ENCODE peak calls at places on chromosomes 11 and 22, in nine cellular contexts. H is neural progenitor cell, R is SK-N-SH, N is PC-3, C is hepatocyte, K is HCT116, I is OCI-LY7, S is GM23248, F is MM.1S. B is an unnamed sample.

GRCh38 chr11:19315511-19315910 is 74.8 kb upstream of the E2F8 start:
- DNase-seq in H (no peak), R (no peak), N (no peak), C (no peak), K (no peak), I (no peak), S (peak; percentile 19), F (no peak), B (no peak)

GRCh38 chr11:67282155-67282875 is 6.8 kb upstream of the ANKRD13D start:
- DNase-seq in H (no peak), R (no peak), N (no peak), C (no peak), K (no peak), I (no peak), S (no peak), F (no peak), B (no peak)

GRCh38 chr22:29375436-29376076 is 12.8 kb downstream of the AP1B1 start:
- DNase-seq in H (no peak), R (no peak), N (no peak), C (no peak), K (no peak), I (no peak), S (no peak), F (no peak), B (no peak)

GRCh38 chr11:96187779-96188624 is 155.0 kb downstream of the MAML2 start:
- DNase-seq in H (no peak), R (no peak), N (peak; percentile 92), C (peak; percentile 38), K (no peak), I (no peak), S (peak; percentile 95), F (no peak), B (no peak)

GRCh38 chr11:79205786-79206185 is 235.0 kb downstream of the TENM4 start:
- DNase-seq in H (no peak), R (no peak), N (no peak), C (no peak), K (no peak), I (no peak), S (no peak), F (no peak), B (no peak)

GRCh38 chr11:36578458-36578857 is 10.7 kb downstream of the RAG1 start:
- DNase-seq in H (no peak), R (peak; percentile 24), N (no peak), C (no peak), K (no peak), I (no peak), S (no peak), F (no peak), B (no peak)

GRCh38 chr11:65169164-65169641 is 830 bp upstream of the SPDYC start:
- DNase-seq in H (no peak), R (no peak), N (peak; percentile 32), C (no peak), K (no peak), I (peak; percentile 48), S (no peak), F (no peak), B (no peak)

GRCh38 chr22:37083914-37084313 is 25.6 kb downstream of the TMPRSS6 start:
- DNase-seq in H (no peak), R (no peak), N (no peak), C (no peak), K (no peak), I (no peak), S (no peak), F (no peak), B (no peak)

GRCh38 chr22:25970348-25970995 is 198.8 kb upstream of the SEZ6L start:
- DNase-seq in H (peak; percentile 49), R (no peak), N (no peak), C (peak; percentile 8), K (no peak), I (no peak), S (no peak), F (peak; percentile 18), B (peak; percentile 73)

GRCh38 chr11:66068923-66069714 is 953 bp upstream of the PACS1 start:
- DNase-seq in H (no peak), R (peak; percentile 53), N (peak; percentile 31), C (peak; percentile 52), K (no peak), I (peak; percentile 68), S (peak; percentile 85), F (peak; percentile 85), B (peak; percentile 92)

GRCh38 chr11:74639533-74639932 is 47.2 kb downstream of the POLD3 start:
- DNase-seq in H (no peak), R (no peak), N (no peak), C (no peak), K (no peak), I (no peak), S (no peak), F (no peak), B (no peak)

GRCh38 chr22:47808886-47809620 is 1046.6 kb downstream of the TBC1D22A start:
- DNase-seq in H (no peak), R (no peak), N (no peak), C (no peak), K (no peak), I (no peak), S (no peak), F (no peak), B (no peak)

GRCh38 chr22:47805394-47805935 is 1043.0 kb downstream of the TBC1D22A start:
- DNase-seq in H (no peak), R (no peak), N (no peak), C (no peak), K (no peak), I (no peak), S (no peak), F (no peak), B (no peak)

GRCh38 chr22:47808236-47808845 is 1045.9 kb downstream of the TBC1D22A start:
- DNase-seq in H (no peak), R (no peak), N (no peak), C (no peak), K (no peak), I (no peak), S (no peak), F (no peak), B (no peak)

GRCh38 chr22:47807506-47807905 is 1045.1 kb downstream of the TBC1D22A start:
- DNase-seq in H (no peak), R (no peak), N (no peak), C (no peak), K (no peak), I (no peak), S (no peak), F (no peak), B (no peak)

DNA sequence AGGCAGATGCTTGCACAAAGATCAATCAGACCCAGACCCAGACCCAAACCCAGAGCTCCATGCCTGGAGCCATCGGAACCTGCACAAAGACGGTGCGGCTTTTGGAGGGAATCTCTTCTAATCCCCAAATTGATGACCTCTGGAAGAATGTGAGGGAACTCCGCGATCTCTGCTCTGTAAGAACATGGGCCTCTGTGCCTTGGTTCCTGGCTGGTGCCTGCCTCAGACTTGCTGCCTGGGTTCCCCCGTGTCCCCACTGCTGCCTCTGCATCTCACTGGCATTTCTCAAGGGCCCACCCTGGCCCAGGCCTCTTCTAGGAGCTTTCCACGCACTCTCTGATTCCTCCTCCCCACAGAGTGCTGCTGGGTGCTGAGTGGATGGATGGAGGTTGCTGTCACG is 1044.4 kb downstream of the TBC1D22A start:
- DNase-seq in H (no peak), R (no peak), N (no peak), C (no peak), K (no peak), I (no peak), S (no peak), F (no peak), B (no peak)
- TF ChIP-seq EZH2phosphoT487 in H (no peak), R (no peak), N (no peak), C (no peak), K (no peak), I (no peak), S (no peak), F (no peak), B (no peak)

GRCh38 chr11:124837491-124837856 is 27.8 kb upstream of the ROBO3 start:
- DNase-seq in H (peak; percentile 81), R (peak; percentile 70), N (peak; percentile 93), C (peak; percentile 77), K (peak; percentile 72), I (peak; percentile 82), S (peak; percentile 91), F (peak; percentile 61), B (peak; percentile 88)
- TF ChIP-seq EZH2phosphoT487 in H (no peak), R (no peak), N (no peak), C (no peak), K (no peak), I (no peak), S (no peak), F (no peak), B (no peak)

DNA sequence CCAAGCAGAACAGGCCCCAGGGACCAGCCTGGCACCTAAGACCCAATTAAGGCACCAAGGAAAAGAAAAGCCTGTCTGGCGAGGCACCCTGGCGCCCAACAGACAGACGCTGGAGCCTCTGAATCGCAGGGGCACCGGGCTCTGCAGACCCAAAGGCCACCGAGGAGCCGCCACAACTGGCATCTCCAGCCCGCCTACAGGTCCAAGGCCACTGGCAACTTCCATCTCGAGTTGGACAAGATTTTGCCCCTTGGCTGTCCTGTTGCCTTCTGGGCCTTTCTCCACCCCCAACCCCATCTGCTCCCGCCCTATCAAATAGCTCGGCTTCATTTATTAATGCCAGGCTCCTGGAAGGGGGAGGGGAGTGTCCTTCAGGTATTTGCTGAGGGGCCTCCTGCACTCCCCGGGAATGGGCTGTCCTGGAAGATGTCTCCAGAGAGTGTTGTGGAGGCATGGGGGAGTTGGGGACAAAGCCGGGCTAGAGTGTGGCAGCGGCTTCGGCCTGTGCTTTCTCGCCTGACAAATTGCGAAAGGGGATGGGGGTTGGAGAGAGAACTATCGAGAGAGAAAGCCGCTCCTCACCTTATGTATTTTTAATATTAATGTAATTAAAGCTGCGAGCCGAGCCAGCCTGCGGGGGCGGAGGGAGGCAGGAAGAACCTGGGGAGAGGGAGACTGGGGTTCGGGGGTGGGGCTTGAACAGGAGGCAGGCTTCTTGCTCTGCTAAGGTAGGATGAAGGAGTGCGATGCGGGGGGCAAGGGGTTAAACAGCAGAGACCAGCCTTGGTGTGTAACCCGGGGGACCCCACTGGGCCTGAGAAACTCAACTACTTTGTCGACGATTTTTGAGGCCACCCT is 2.0 kb downstream of the DSCAML1 start:
- DNase-seq in H (no peak), R (no peak), N (no peak), C (no peak), K (no peak), I (no peak), S (no peak), F (no peak), B (peak; percentile 32)
- TF ChIP-seq EZH2phosphoT487 in H (no peak), R (no peak), N (no peak), C (no peak), K (no peak), I (no peak), S (no peak), F (no peak), B (no peak)

DNA sequence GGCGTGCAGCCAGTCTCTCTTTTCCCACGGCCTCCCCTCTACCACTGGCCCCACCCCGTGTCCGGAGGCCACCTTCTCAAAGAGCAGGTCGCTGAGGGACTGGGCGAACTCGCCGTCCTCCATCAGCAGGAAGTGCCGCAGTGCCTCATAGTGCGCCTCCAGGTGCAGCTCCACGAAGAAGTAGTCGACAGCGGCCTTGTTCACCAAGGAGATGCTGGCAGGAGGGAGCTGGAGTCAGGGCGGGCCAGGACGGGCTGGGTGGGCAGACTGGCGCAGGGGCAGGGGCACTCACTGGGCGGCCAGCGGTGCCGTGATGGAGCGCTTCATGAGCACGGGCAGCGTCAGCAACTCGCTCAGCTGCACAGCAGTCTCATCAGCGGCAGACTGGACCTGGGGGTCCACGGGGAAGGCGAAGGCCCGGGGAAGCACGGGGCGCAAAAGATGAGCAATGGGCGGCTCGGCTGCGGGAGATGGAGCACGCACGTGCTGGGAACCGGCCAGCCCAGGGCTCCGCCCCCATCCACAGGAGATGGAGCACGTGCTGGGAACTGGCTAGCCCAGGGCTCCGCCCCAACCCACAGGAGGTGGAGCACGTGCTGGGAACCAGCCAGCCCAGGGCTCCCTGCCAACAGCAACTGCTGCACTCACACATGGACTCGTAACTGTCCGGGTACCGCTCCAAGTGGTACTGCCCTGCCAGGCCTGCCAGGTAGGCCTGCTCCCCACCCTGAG is 18.4 kb downstream of the SELENOO start:
- DNase-seq in H (no peak), R (peak; percentile 87), N (peak; percentile 51), C (peak; percentile 83), K (peak; percentile 18), I (no peak), S (peak; percentile 68), F (no peak), B (peak; percentile 77)
- TF ChIP-seq EZH2phosphoT487 in H (no peak), R (no peak), N (no peak), C (no peak), K (no peak), I (no peak), S (no peak), F (no peak), B (no peak)